ENCODE peak calls at places on chromosomes 6 and 20, in six cellular contexts. O is GM13976; Z is naive thymus-derived CD4-positive, alpha-beta T cell; J is NCI-H748 treated with DMSO at 0.1 percent for 48 hours; Q is endodermal cell; M is psoas muscle. S is an unnamed sample.

GRCh38 chr6:66772785-66773184 is 1065.8 kb upstream of the EYS start:
- DNase-seq in O (no peak), Z (no peak), J (no peak), M (no peak), Q (peak; percentile 45), S (peak; percentile 86)

GRCh38 chr20:40563296-40563950 is 125.6 kb downstream of the MAFB start:
- DNase-seq in Z (no peak), M (no peak), J (peak; percentile 30), O (no peak), Q (no peak), S (peak; percentile 79)

GRCh38 chr20:59568509-59569024 is 35.8 kb upstream of the PHACTR3 start:
- DNase-seq in O (no peak), M (no peak), Q (no peak), J (no peak), Z (no peak), S (no peak)

GRCh38 chr6:44801188-44801587 is 413.7 kb downstream of the CDC5L start:
- DNase-seq in J (no peak), Q (no peak), O (no peak), Z (no peak), M (no peak), S (no peak)

GRCh38 chr20:5784735-5785134 is 34.5 kb downstream of the SHLD1 start:
- DNase-seq in Q (no peak), Z (no peak), J (no peak), M (no peak), O (no peak), S (no peak)

GRCh38 chr6:106757722-106758467 is 128.5 kb downstream of the QRSL1 start:
- DNase-seq in O (no peak), Z (no peak), J (no peak), Q (no peak), M (no peak), S (no peak)

GRCh38 chr6:127118505-127119360 is at the start of gene RSPO3:
- DNase-seq in Z (no peak), Q (peak; percentile 80), M (peak; percentile 63), O (peak; percentile 44), J (peak; percentile 38), S (peak; percentile 39)

GRCh38 chr6:74333406-74333805 is 637.4 kb downstream of the CD109 start:
- DNase-seq in M (no peak), O (no peak), J (no peak), Q (no peak), Z (no peak), S (peak; percentile 45)

GRCh38 chr6:147176795-147177194 is 27.4 kb upstream of the STXBP5 start:
- DNase-seq in J (no peak), M (no peak), Z (no peak), O (no peak), Q (no peak), S (no peak)

GRCh38 chr6:30061766-30062458 is 847 bp downstream of the POLR1H start:
- DNase-seq in M (no peak), O (peak; percentile 45), J (peak; percentile 29), Q (no peak), Z (peak; percentile 57), S (peak; percentile 39)

GRCh38 chr20:45036044-45036755 is 64.7 kb downstream of the KCNS1 start:
- DNase-seq in O (no peak), Z (no peak), J (no peak), Q (no peak), M (no peak), S (no peak)

GRCh38 chr6:157763129-157763893 is 59.7 kb upstream of the SNX9 start:
- DNase-seq in Q (peak; percentile 97), M (peak; percentile 69), J (peak; percentile 51), O (no peak), Z (no peak), S (no peak)

GRCh38 chr20:34536798-34537394 is 20.7 kb downstream of the DYNLRB1 start:
- DNase-seq in M (peak; percentile 73), O (no peak), Z (peak; percentile 31), J (no peak), Q (peak; percentile 86), S (peak; percentile 52)

GRCh38 chr6:150301871-150302800 is 66.7 kb upstream of the IYD start:
- DNase-seq in J (no peak), M (no peak), O (peak; percentile 51), Q (no peak), Z (no peak), S (no peak)

GRCh38 chr20:42775866-42776265 is 413.8 kb downstream of the PTPRT start:
- DNase-seq in Q (no peak), M (no peak), J (no peak), O (no peak), Z (no peak), S (no peak)

GRCh38 chr20:61043681-61044080 is 208.4 kb upstream of the CDH4 start:
- DNase-seq in Z (no peak), J (no peak), Q (no peak), O (no peak), M (no peak), S (no peak)

GRCh38 chr6:170036916-170037315 is 254.0 kb downstream of the DLL1 start:
- DNase-seq in M (no peak), Q (no peak), Z (no peak), O (no peak), J (no peak), S (no peak)

GRCh38 chr20:36454664-36455427 is 86.5 kb upstream of the MYL9 start:
- DNase-seq in J (no peak), M (peak; percentile 68), O (no peak), Z (no peak), Q (peak; percentile 75), S (no peak)

GRCh38 chr6:47512872-47513271 is 35.3 kb downstream of the CD2AP start:
- DNase-seq in M (no peak), Z (no peak), O (no peak), J (no peak), Q (no peak), S (no peak)

GRCh38 chr20:23193985-23194384 is 107.9 kb upstream of the CD93 start:
- DNase-seq in Z (no peak), O (no peak), M (no peak), Q (no peak), J (no peak), S (no peak)

GRCh38 chr6:66897576-66897975 is 1190.5 kb upstream of the EYS start:
- DNase-seq in O (no peak), J (no peak), Z (no peak), M (no peak), Q (peak; percentile 45), S (no peak)

GRCh38 chr20:36352843-36353553 is 46.9 kb downstream of the DLGAP4 start:
- DNase-seq in Z (no peak), O (no peak), Q (peak; percentile 69), M (no peak), J (no peak), S (no peak)

GRCh38 chr6:169858293-169858934 is 107.0 kb downstream of the ERMARD start:
- DNase-seq in Q (no peak), J (no peak), O (no peak), Z (no peak), M (no peak), S (no peak)

GRCh38 chr6:149094934-149095341 is 222.6 kb upstream of the TAB2 start:
- DNase-seq in M (no peak), J (no peak), O (no peak), Z (no peak), Q (no peak), S (peak; percentile 54)

GRCh38 chr20:33437141-33437911 is 6.2 kb downstream of the SNTA1 start:
- DNase-seq in M (peak; percentile 83), J (no peak), Q (no peak), Z (no peak), O (no peak), S (peak; percentile 83)

GRCh38 chr20:11170565-11170964 is 496.8 kb upstream of the JAG1 start:
- DNase-seq in Z (no peak), Q (no peak), M (no peak), J (no peak), O (no peak), S (peak; percentile 66)

GRCh38 chr6:50922579-50923525 is 104.2 kb downstream of the TFAP2B start:
- DNase-seq in Q (no peak), O (no peak), J (no peak), M (no peak), Z (no peak), S (no peak)

GRCh38 chr6:129667621-129668020 is 42.4 kb downstream of the ARHGAP18 start:
- DNase-seq in Z (no peak), O (no peak), Q (no peak), J (no peak), M (no peak), S (no peak)

GRCh38 chr6:34926655-34927054 is 37.6 kb downstream of the ANKS1A start:
- DNase-seq in M (no peak), Z (no peak), O (no peak), Q (no peak), J (no peak), S (peak; percentile 15)

S was measured in cardiac muscle cell.